ENCODE peak calls at places on chromosomes 4 and X, in ten cellular contexts. O, H, C, D, U, F, S, Y, A and J are unnamed samples.

GRCh38 chrX:41664307-41665299 is 24.2 kb upstream of the GPR34 start:
- DNase-seq in O (no peak), H (peak; percentile 7), C (no peak), D (no peak), U (peak; percentile 19), F (no peak), S (no peak), Y (no peak), A (no peak), J (no peak)

GRCh38 chrX:78712381-78712780 is 35.1 kb upstream of the LPAR4 start:
- DNase-seq in O (no peak), H (no peak), C (no peak), D (no peak), U (no peak), F (no peak), S (no peak), Y (peak; percentile 38), A (no peak), J (no peak)

GRCh38 chr4:56238251-56238650 is 149.0 kb downstream of the AASDH start:
- DNase-seq in O (no peak), H (no peak), C (no peak), D (no peak), U (no peak), F (no peak), S (no peak), Y (no peak), A (no peak), J (no peak)

GRCh38 chr4:66736593-66736992 is 808.7 kb downstream of the CENPC start:
- DNase-seq in O (peak; percentile 3), H (no peak), C (no peak), D (no peak), U (no peak), F (no peak), S (no peak), Y (no peak), A (no peak), J (no peak)

GRCh38 chr4:156971623-156972369 is at the start of gene PDGFC:
- DNase-seq in O (peak; percentile 79), H (peak; percentile 72), C (peak; percentile 79), D (peak; percentile 91), U (peak; percentile 65), F (peak; percentile 88), S (no peak), Y (peak; percentile 94), A (peak; percentile 91), J (no peak)

GRCh38 chr4:156109943-156110925 is 156.6 kb upstream of the CTSO start:
- DNase-seq in O (peak; percentile 78), H (peak; percentile 45), C (no peak), D (no peak), U (peak; percentile 8), F (no peak), S (no peak), Y (peak; percentile 56), A (no peak), J (no peak)

GRCh38 chrX:133988010-133988409 is 2.6 kb upstream of the GPC3 start:
- DNase-seq in O (no peak), H (no peak), C (no peak), D (no peak), U (no peak), F (no peak), S (no peak), Y (no peak), A (no peak), J (no peak)

GRCh38 chr4:2040391-2041233 is 18.5 kb upstream of the NAT8L start:
- DNase-seq in O (no peak), H (no peak), C (peak; percentile 37), D (no peak), U (no peak), F (no peak), S (no peak), Y (no peak), A (no peak), J (no peak)

GRCh38 chr4:73729534-73730165 is 10.7 kb upstream of the CXCL8 start:
- DNase-seq in O (peak; percentile 94), H (peak; percentile 82), C (peak; percentile 53), D (peak; percentile 85), U (peak; percentile 92), F (peak; percentile 46), S (peak; percentile 38), Y (peak; percentile 94), A (peak; percentile 49), J (peak; percentile 70)

GRCh38 chrX:154355776-154356140 is 18.7 kb downstream of the FLNA start:
- DNase-seq in O (no peak), H (no peak), C (no peak), D (no peak), U (no peak), F (no peak), S (no peak), Y (no peak), A (no peak), J (no peak)
- H3K4me3 ChIP-seq in O (no peak overlapping the region), H (no peak overlapping the region), C (no peak overlapping the region), D (no peak overlapping the region), U (no peak overlapping the region), F (no peak overlapping the region), S (no peak overlapping the region), Y (no peak overlapping the region), A (no peak overlapping the region), J (no peak overlapping the region)

DNA sequence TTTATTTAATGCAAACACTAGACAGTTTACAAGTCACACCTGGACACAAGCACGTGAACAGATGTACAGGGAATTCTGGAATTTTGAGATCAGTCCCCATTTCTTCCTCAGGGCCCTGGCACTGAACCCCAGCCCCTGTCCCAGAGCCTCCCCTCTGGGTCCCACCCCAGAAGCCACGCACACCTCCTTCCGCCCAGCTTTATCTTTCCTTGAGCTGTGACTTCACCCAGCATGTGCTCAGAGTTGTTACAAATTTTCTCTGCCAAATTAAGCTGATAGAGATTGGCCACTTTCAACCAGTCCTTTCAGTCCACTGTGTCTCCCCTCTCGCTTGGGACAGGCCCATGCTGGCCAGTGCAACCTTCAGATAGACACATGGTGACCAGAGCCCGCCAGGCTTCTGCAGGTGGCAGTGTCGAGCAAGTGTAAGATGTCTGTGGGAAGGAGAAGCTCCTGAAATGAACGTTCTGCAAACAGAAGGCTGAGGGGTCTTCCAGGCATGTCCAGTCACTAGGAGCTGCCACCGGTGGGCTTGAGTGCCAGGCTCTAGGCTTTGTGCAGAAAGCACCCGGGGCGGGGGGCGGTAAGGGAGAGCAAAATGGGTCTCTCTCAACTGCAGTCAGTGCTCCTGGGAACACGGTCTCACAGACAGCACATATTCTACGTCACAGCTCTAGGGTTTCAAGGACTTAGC is 73.3 kb downstream of the MTMR1 start:
- DNase-seq in O (no peak), H (peak; percentile 5), C (no peak), D (no peak), U (no peak), F (no peak), S (no peak), Y (peak; percentile 14), A (no peak), J (no peak)
- TF ChIP-seq CTCF in O (peak; percentile 21), H (no peak), C (no peak), D (no peak), U (no peak), F (no peak), S (no peak), Y (no peak), A (no peak), J (no peak)

DNA sequence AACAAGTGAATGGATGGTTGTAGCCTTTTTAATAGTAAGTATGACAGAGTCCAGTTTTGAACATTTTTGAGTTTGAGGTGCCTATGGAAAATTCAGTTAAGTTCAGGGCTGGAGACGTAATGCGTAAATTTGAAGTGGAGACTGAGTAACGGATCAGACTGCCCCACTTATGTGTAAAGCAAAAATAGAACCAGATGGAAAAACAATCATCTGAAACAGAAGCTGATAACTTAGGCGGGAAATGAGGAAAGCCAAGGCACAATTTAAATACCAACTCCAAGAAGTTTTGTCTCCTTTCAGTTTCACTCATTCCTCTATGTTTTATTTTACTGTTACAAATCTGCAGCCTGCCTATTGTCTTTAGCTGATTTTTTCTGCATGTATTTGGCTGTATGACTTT is 1.2 kb downstream of the SGCB start:
- DNase-seq in O (no peak), H (no peak), C (no peak), D (no peak), U (no peak), F (no peak), S (no peak), Y (peak; percentile 40), A (no peak), J (no peak)
- H3K4me3 ChIP-seq in O (peak overlapping the region; percentile 89), H (peak overlapping the region; percentile 86), C (no peak overlapping the region), D (peak overlapping the region; percentile 82), U (peak overlapping the region; percentile 98), F (peak overlapping the region; percentile 76), S (peak overlapping the region; percentile 71), Y (peak overlapping the region; percentile 77), A (peak overlapping the region; percentile 70), J (peak overlapping the region; percentile 82)

GRCh38 chrX:69119122-69119521 is 46.1 kb downstream of the PJA1 start:
- DNase-seq in O (no peak), H (no peak), C (no peak), D (no peak), U (no peak), F (no peak), S (no peak), Y (no peak), A (no peak), J (no peak)
- TF ChIP-seq CTCF in O (no peak), H (no peak), C (no peak), D (no peak), U (no peak), F (no peak), S (no peak), Y (no peak), A (no peak), J (no peak)

DNA sequence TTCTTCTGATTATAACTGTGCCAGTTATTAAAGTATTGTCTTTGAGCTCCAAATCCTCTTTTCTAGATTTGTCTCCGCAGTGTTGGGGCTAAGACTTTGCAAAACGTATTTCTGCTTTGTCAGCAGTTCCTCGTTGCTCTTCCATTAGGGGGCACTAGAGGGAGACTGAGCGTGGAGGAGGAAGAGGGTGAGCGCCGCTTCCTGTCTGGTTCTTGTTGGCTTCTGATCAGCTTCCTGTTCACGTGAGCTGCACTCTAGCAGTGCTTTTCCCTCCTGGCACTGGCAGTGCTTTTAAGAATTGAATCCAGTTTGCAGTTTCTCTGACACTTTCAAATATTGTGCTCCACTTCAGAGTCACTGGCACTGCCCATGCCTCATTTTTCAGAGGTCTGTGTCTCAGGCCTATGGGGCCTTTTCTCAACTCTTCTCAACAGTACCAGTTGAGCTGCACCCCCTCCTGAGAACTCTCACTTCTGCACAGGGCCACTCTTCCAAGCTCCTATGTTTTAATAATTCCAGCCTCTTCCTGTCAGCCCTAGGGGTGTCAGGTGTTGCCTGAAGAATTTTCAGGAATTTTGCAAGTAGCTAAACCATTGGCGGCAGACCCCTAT is 54.4 kb upstream of the LCORL start:
- DNase-seq in O (no peak), H (no peak), C (peak; percentile 24), D (no peak), U (peak; percentile 12), F (no peak), S (no peak), Y (peak; percentile 7), A (no peak), J (no peak)
- H3K4me3 ChIP-seq in O (no peak overlapping the region), H (no peak overlapping the region), C (no peak overlapping the region), D (no peak overlapping the region), U (no peak overlapping the region), F (no peak overlapping the region), S (no peak overlapping the region), Y (no peak overlapping the region), A (no peak overlapping the region), J (no peak overlapping the region)